ENCODE peak calls at places on chromosomes 3 and 15, in four cellular contexts. One of them, this sample, is unnamed.

GRCh38 chr3:170865209-170866094 is 4.5 kb downstream of the RPL22L1 start:
- DNase-seq in right atrium auricular region: no peak
- DNase-seq in stomach: no peak
- DNase-seq in heart left ventricle: no peak
- DNase-seq in this sample: no peak

GRCh38 chr3:123750659-123751420 is 133.3 kb downstream of the MYLK start:
- DNase-seq in right atrium auricular region: no peak
- DNase-seq in heart left ventricle: no peak
- DNase-seq in stomach: no peak
- DNase-seq in this sample: no peak

GRCh38 chr15:88335074-88335473 is 78.5 kb upstream of the NTRK3 start:
- DNase-seq in heart left ventricle: no peak
- DNase-seq in stomach: no peak
- DNase-seq in right atrium auricular region: no peak
- DNase-seq in this sample: no peak

GRCh38 chr15:75451674-75452363 is at the start of gene SIN3A:
- DNase-seq in right atrium auricular region: peak; percentile 100
- DNase-seq in stomach: peak; percentile 99
- DNase-seq in heart left ventricle: peak; percentile 100
- DNase-seq in this sample: peak; percentile 99

GRCh38 chr3:80252113-80252512 is 484.3 kb upstream of the ROBO1 start:
- DNase-seq in right atrium auricular region: no peak
- DNase-seq in heart left ventricle: no peak
- DNase-seq in stomach: no peak
- DNase-seq in this sample: no peak

GRCh38 chr3:170222647-170223541 is 670 bp downstream of the PRKCI start:
- DNase-seq in right atrium auricular region: no peak
- DNase-seq in stomach: peak; percentile 34
- DNase-seq in heart left ventricle: peak; percentile 49
- DNase-seq in this sample: peak; percentile 42

GRCh38 chr3:129441215-129441614 is 1.2 kb downstream of the IFT122 start:
- DNase-seq in heart left ventricle: no peak
- DNase-seq in stomach: no peak
- DNase-seq in right atrium auricular region: no peak
- DNase-seq in this sample: no peak

GRCh38 chr3:71066356-71066755 is 517.2 kb downstream of the FOXP1 start:
- DNase-seq in heart left ventricle: no peak
- DNase-seq in right atrium auricular region: no peak
- DNase-seq in stomach: peak; percentile 73
- DNase-seq in this sample: peak; percentile 51

GRCh38 chr3:49378249-49378899 is 20.2 kb upstream of the GPX1 start:
- DNase-seq in right atrium auricular region: peak; percentile 68
- DNase-seq in heart left ventricle: no peak
- DNase-seq in stomach: no peak
- DNase-seq in this sample: no peak

GRCh38 chr15:55224892-55225291 is 28.2 kb upstream of the RSL24D1 start:
- DNase-seq in stomach: no peak
- DNase-seq in right atrium auricular region: no peak
- DNase-seq in heart left ventricle: no peak
- DNase-seq in this sample: no peak

GRCh38 chr3:22713936-22714335 is 489.2 kb upstream of the UBE2E2 start:
- DNase-seq in right atrium auricular region: no peak
- DNase-seq in stomach: no peak
- DNase-seq in heart left ventricle: no peak
- DNase-seq in this sample: no peak

GRCh38 chr3:81218023-81218422 is 543.4 kb downstream of the GBE1 start:
- DNase-seq in right atrium auricular region: no peak
- DNase-seq in stomach: no peak
- DNase-seq in heart left ventricle: no peak
- DNase-seq in this sample: no peak

GRCh38 chr3:148697311-148698189 is at the start of gene AGTR1:
- DNase-seq in heart left ventricle: peak; percentile 54
- DNase-seq in right atrium auricular region: peak; percentile 75
- DNase-seq in stomach: peak; percentile 28
- DNase-seq in this sample: peak; percentile 78

GRCh38 chr3:146072824-146073223 is 88.2 kb downstream of the PLOD2 start:
- DNase-seq in heart left ventricle: no peak
- DNase-seq in right atrium auricular region: no peak
- DNase-seq in stomach: no peak
- DNase-seq in this sample: no peak

GRCh38 chr3:17638351-17638750 is 104.1 kb downstream of the TBC1D5 start:
- DNase-seq in right atrium auricular region: no peak
- DNase-seq in stomach: no peak
- DNase-seq in heart left ventricle: no peak
- DNase-seq in this sample: no peak

GRCh38 chr3:30233924-30234666 is 372.3 kb upstream of the TGFBR2 start:
- DNase-seq in heart left ventricle: no peak
- DNase-seq in right atrium auricular region: no peak
- DNase-seq in stomach: no peak
- DNase-seq in this sample: no peak

GRCh38 chr15:99016680-99017321 is 9.2 kb upstream of the PGPEP1L start:
- DNase-seq in stomach: no peak
- DNase-seq in heart left ventricle: peak; percentile 49
- DNase-seq in right atrium auricular region: no peak
- DNase-seq in this sample: no peak

GRCh38 chr3:46301122-46301835 is 52.6 kb upstream of the CCR2 start:
- DNase-seq in right atrium auricular region: no peak
- DNase-seq in stomach: no peak
- DNase-seq in heart left ventricle: no peak
- DNase-seq in this sample: no peak

GRCh38 chr3:10012106-10012505 is 14.1 kb upstream of the FANCD2 start:
- DNase-seq in stomach: no peak
- DNase-seq in heart left ventricle: no peak
- DNase-seq in right atrium auricular region: no peak
- DNase-seq in this sample: no peak

GRCh38 chr3:65600888-65601287 is 437.8 kb downstream of the MAGI1 start:
- DNase-seq in right atrium auricular region: no peak
- DNase-seq in heart left ventricle: no peak
- DNase-seq in stomach: no peak
- DNase-seq in this sample: no peak

GRCh38 chr3:132087356-132087755 is 52.5 kb upstream of the CPNE4 start:
- DNase-seq in heart left ventricle: no peak
- DNase-seq in right atrium auricular region: no peak
- DNase-seq in stomach: no peak
- DNase-seq in this sample: no peak

GRCh38 chr3:23665741-23666140 is 140.0 kb upstream of the UBE2E1 start:
- DNase-seq in heart left ventricle: no peak
- DNase-seq in right atrium auricular region: no peak
- DNase-seq in stomach: no peak
- DNase-seq in this sample: no peak

GRCh38 chr15:39969871-39970270 is 36.0 kb downstream of the EIF2AK4 start:
- DNase-seq in stomach: peak; percentile 61
- DNase-seq in right atrium auricular region: peak; percentile 66
- DNase-seq in heart left ventricle: peak; percentile 65
- DNase-seq in this sample: peak; percentile 71

GRCh38 chr3:187551419-187551818 is 118.8 kb downstream of the SST start:
- DNase-seq in heart left ventricle: no peak
- DNase-seq in stomach: no peak
- DNase-seq in right atrium auricular region: no peak
- DNase-seq in this sample: no peak

GRCh38 chr3:130935761-130936160 is 41.9 kb downstream of the ATP2C1 start:
- DNase-seq in stomach: no peak
- DNase-seq in heart left ventricle: no peak
- DNase-seq in right atrium auricular region: no peak
- DNase-seq in this sample: no peak

GRCh38 chr3:79424811-79425210 is 343.0 kb downstream of the ROBO1 start:
- DNase-seq in heart left ventricle: no peak
- DNase-seq in right atrium auricular region: no peak
- DNase-seq in stomach: no peak
- DNase-seq in this sample: no peak

GRCh38 chr3:86948840-86949239 is 42.1 kb downstream of the VGLL3 start:
- DNase-seq in stomach: no peak
- DNase-seq in right atrium auricular region: no peak
- DNase-seq in heart left ventricle: no peak
- DNase-seq in this sample: no peak

GRCh38 chr3:140552403-140552802 is 125.5 kb upstream of the TRIM42 start:
- DNase-seq in heart left ventricle: no peak
- DNase-seq in stomach: no peak
- DNase-seq in right atrium auricular region: no peak
- DNase-seq in this sample: no peak
- TF ChIP-seq CTCF in heart left ventricle: no peak
- TF ChIP-seq CTCF in stomach: no peak
- TF ChIP-seq CTCF in right atrium auricular region: no peak
- TF ChIP-seq CTCF in this sample: no peak

DNA sequence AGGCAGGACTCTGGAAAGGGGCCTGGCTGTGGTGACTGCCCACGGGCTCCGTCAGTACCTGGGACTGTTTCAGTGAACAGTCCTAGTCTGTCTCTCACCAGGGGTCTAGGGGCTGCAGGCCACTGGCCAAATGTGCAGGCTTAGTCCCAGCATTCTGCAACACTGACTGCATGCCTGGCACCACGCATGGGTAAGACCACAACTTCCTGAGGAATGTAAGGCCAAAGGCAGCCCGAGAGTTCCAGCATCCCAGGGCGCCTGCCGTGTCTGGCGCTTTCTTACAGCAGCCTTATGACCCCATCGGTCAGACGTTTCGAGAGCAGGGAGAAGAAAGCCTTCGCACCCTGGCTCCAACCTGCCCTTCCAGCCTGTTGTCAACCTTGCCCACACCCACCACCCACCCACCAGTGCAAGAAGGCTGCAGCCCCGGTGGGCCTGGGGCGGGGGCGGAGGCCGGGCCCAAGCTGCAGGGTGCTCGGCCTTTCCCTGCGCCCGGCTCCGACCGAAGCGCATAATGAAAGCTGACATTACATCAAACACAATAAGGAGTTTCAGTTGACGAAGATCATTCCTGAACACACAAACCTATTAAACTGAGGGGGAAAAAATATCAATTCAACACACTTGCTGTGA is 29.5 kb upstream of the TMEM115 start:
- DNase-seq in heart left ventricle: no peak
- DNase-seq in stomach: no peak
- DNase-seq in right atrium auricular region: no peak
- DNase-seq in this sample: no peak
- H3K27ac ChIP-seq in heart left ventricle: no peak overlapping the region
- H3K27ac ChIP-seq in stomach: no peak overlapping the region
- H3K27ac ChIP-seq in right atrium auricular region: no peak overlapping the region
- H3K27ac ChIP-seq in this sample: no peak overlapping the region

GRCh38 chr15:74392402-74392876 is 25.0 kb upstream of the CYP11A1 start:
- DNase-seq in heart left ventricle: no peak
- DNase-seq in stomach: no peak
- DNase-seq in right atrium auricular region: no peak
- DNase-seq in this sample: no peak
- H3K4me1 ChIP-seq in heart left ventricle: no peaks in the 10 kb centered on the region
- H3K4me1 ChIP-seq in stomach: no peaks in the 10 kb centered on the region
- H3K4me1 ChIP-seq in right atrium auricular region: no peaks in the 10 kb centered on the region
- H3K4me1 ChIP-seq in this sample: no peaks in the 10 kb centered on the region

DNA sequence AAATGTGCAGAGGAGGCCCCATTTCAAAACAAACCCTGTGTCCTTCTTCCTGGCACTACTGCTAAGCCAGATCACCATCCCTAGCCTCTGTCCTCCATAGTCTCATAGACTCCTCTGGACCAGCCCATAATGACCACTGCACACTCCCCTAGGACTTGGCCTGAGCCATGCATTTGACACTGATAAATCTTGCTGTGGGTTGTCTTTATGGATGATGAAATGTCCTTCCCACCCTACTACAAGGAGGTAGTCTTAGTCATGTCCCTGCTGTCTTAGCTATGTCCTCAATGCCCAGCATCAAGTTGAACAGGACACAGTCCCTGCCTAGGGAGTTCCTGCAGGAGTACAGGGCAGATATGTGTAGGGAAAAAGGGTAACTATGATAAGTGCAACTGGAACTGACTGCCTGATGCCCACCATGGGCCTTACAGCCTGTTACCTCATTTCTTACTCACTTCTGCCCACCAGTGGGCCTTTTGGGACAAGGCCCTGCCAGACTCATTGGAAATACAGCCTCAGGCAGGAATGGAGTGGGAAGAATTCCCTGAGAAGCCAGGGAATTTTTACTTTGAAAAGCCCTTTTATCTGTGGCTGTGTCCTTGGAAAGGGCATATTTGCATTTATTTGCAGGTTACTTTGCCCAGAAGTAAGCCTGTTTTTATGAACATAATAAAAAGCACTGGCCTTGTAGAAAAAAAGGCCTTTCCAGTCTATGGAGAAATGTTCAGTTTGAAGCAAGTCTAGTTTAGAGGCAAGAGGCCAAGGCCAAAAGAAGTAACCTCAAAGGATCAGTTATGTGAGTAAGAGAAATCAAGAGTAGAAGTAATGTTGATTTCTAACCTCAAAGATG is 199.6 kb upstream of the EIF1B start:
- DNase-seq in heart left ventricle: no peak
- DNase-seq in stomach: no peak
- DNase-seq in right atrium auricular region: no peak
- DNase-seq in this sample: no peak
- TF ChIP-seq CTCF in heart left ventricle: peak; percentile 19
- TF ChIP-seq CTCF in stomach: no peak
- TF ChIP-seq CTCF in right atrium auricular region: peak; percentile 31
- TF ChIP-seq CTCF in this sample: no peak

DNA sequence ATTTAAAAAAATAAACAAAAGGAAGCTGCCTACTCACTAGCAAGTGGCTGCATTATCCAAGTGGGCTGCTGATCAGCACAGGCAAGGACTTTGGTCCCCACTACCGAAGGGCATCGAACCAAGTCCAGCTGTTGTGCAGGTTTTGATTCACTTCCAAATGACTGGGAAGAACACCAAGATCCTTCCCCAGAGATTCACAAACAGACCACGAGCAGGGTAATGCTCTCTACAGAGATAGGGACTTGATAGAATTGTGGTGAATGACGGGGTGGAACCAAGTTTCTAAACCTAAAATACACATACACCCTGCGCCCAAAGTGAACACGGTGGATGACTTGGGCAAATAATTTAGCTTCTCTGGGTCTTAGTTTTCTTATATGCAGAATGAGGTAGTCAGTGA is 203.7 kb upstream of the ICE2 start:
- DNase-seq in right atrium auricular region: no peak
- DNase-seq in stomach: no peak
- DNase-seq in heart left ventricle: no peak
- DNase-seq in this sample: no peak
- H3K27ac ChIP-seq in right atrium auricular region: peak overlapping the region; percentile 19
- H3K27ac ChIP-seq in stomach: no peak overlapping the region
- H3K27ac ChIP-seq in heart left ventricle: no peak overlapping the region
- H3K27ac ChIP-seq in this sample: no peak overlapping the region

DNA sequence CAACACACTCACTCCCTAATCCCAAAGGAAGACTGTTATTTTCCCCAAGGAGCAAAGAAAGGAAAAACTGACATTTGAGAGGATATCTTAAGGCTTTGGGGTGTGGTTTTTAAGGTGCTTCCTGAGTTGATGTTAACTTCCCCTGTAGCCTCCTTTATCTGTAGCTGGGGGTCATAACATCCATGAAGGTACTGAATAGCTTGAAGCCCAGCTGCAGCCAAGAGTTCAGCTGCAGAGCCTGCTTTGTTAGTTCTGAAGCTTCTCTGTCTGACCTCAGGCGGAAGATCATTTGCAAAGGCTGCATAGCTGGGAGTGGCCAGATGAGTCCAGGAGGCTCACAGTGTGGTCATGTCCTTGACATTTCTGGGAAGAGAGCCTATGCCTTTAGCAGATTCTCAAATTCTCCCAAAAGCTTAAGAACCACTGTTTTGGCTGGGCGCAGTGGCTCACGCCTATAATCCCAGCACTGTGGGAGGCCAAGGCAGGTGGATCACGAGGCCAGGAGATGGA is 165.4 kb downstream of the SV2B start:
- DNase-seq in stomach: no peak
- DNase-seq in right atrium auricular region: no peak
- DNase-seq in heart left ventricle: no peak
- DNase-seq in this sample: no peak
- H3K4me1 ChIP-seq in stomach: peaks cover 13% of the 10 kb centered on the region
- H3K4me1 ChIP-seq in right atrium auricular region: peaks cover 26% of the 10 kb centered on the region
- H3K4me1 ChIP-seq in heart left ventricle: peaks cover 10% of the 10 kb centered on the region
- H3K4me1 ChIP-seq in this sample: peaks cover 21% of the 10 kb centered on the region

GRCh38 chr15:92306662-92307061 is 87.0 kb upstream of the ST8SIA2 start:
- DNase-seq in heart left ventricle: no peak
- DNase-seq in stomach: no peak
- DNase-seq in right atrium auricular region: no peak
- DNase-seq in this sample: no peak
- TF ChIP-seq CTCF in heart left ventricle: peak; percentile 44
- TF ChIP-seq CTCF in stomach: no peak
- TF ChIP-seq CTCF in right atrium auricular region: peak; percentile 40
- TF ChIP-seq CTCF in this sample: no peak